ENCODE peak calls at places on chromosomes 6 and 20, in ten cellular contexts. One of them, this sample, is unnamed.

GRCh38 chr6:5462856-5463255 is 201.5 kb downstream of the FARS2 start:
- DNase-seq in heart left ventricle: no peak
- DNase-seq in prostate gland: no peak
- DNase-seq in bronchial epithelial cell: no peak
- DNase-seq in breast epithelium: no peak
- DNase-seq in retinal pigment epithelial cell: no peak
- DNase-seq in astrocyte of the spinal cord: peak
- DNase-seq in AG09309: no peak
- DNase-seq in SJSA1: no peak
- DNase-seq in aorta: no peak
- DNase-seq in this sample: no peak

GRCh38 chr6:34514593-34515472 is 41.3 kb downstream of the SPDEF start:
- DNase-seq in aorta: peak
- DNase-seq in bronchial epithelial cell: no peak
- DNase-seq in astrocyte of the spinal cord: peak
- DNase-seq in AG09309: no peak
- DNase-seq in breast epithelium: no peak
- DNase-seq in prostate gland: no peak
- DNase-seq in SJSA1: no peak
- DNase-seq in heart left ventricle: no peak
- DNase-seq in retinal pigment epithelial cell: no peak
- DNase-seq in this sample: no peak

GRCh38 chr6:129513471-129513870 is 196.5 kb downstream of the ARHGAP18 start:
- DNase-seq in retinal pigment epithelial cell: no peak
- DNase-seq in astrocyte of the spinal cord: peak
- DNase-seq in AG09309: no peak
- DNase-seq in heart left ventricle: no peak
- DNase-seq in prostate gland: no peak
- DNase-seq in breast epithelium: no peak
- DNase-seq in SJSA1: no peak
- DNase-seq in bronchial epithelial cell: no peak
- DNase-seq in aorta: no peak
- DNase-seq in this sample: no peak

GRCh38 chr6:111782887-111783286 is 90.4 kb downstream of the FYN start:
- DNase-seq in bronchial epithelial cell: no peak
- DNase-seq in SJSA1: no peak
- DNase-seq in breast epithelium: no peak
- DNase-seq in AG09309: no peak
- DNase-seq in aorta: no peak
- DNase-seq in prostate gland: no peak
- DNase-seq in heart left ventricle: no peak
- DNase-seq in retinal pigment epithelial cell: no peak
- DNase-seq in astrocyte of the spinal cord: no peak
- DNase-seq in this sample: no peak

GRCh38 chr20:52761867-52762266 is 210.3 kb upstream of the TSHZ2 start:
- DNase-seq in breast epithelium: no peak
- DNase-seq in aorta: no peak
- DNase-seq in prostate gland: no peak
- DNase-seq in AG09309: no peak
- DNase-seq in retinal pigment epithelial cell: no peak
- DNase-seq in SJSA1: no peak
- DNase-seq in astrocyte of the spinal cord: no peak
- DNase-seq in bronchial epithelial cell: no peak
- DNase-seq in heart left ventricle: no peak
- DNase-seq in this sample: no peak

GRCh38 chr20:13174402-13174801 is 46.7 kb upstream of the ISM1 start:
- DNase-seq in astrocyte of the spinal cord: no peak
- DNase-seq in aorta: no peak
- DNase-seq in SJSA1: no peak
- DNase-seq in prostate gland: no peak
- DNase-seq in retinal pigment epithelial cell: no peak
- DNase-seq in bronchial epithelial cell: no peak
- DNase-seq in AG09309: no peak
- DNase-seq in heart left ventricle: no peak
- DNase-seq in breast epithelium: no peak
- DNase-seq in this sample: no peak

GRCh38 chr6:57040011-57040410 is 6.5 kb upstream of the KIAA1586 start:
- DNase-seq in AG09309: no peak
- DNase-seq in bronchial epithelial cell: no peak
- DNase-seq in retinal pigment epithelial cell: no peak
- DNase-seq in SJSA1: no peak
- DNase-seq in breast epithelium: no peak
- DNase-seq in astrocyte of the spinal cord: no peak
- DNase-seq in aorta: no peak
- DNase-seq in prostate gland: no peak
- DNase-seq in heart left ventricle: no peak
- DNase-seq in this sample: no peak

GRCh38 chr20:47146703-47147102 is 209.8 kb downstream of the ZMYND8 start:
- DNase-seq in SJSA1: peak
- DNase-seq in astrocyte of the spinal cord: peak
- DNase-seq in aorta: no peak
- DNase-seq in AG09309: peak
- DNase-seq in heart left ventricle: no peak
- DNase-seq in breast epithelium: no peak
- DNase-seq in prostate gland: no peak
- DNase-seq in retinal pigment epithelial cell: no peak
- DNase-seq in bronchial epithelial cell: no peak
- DNase-seq in this sample: no peak

DNA sequence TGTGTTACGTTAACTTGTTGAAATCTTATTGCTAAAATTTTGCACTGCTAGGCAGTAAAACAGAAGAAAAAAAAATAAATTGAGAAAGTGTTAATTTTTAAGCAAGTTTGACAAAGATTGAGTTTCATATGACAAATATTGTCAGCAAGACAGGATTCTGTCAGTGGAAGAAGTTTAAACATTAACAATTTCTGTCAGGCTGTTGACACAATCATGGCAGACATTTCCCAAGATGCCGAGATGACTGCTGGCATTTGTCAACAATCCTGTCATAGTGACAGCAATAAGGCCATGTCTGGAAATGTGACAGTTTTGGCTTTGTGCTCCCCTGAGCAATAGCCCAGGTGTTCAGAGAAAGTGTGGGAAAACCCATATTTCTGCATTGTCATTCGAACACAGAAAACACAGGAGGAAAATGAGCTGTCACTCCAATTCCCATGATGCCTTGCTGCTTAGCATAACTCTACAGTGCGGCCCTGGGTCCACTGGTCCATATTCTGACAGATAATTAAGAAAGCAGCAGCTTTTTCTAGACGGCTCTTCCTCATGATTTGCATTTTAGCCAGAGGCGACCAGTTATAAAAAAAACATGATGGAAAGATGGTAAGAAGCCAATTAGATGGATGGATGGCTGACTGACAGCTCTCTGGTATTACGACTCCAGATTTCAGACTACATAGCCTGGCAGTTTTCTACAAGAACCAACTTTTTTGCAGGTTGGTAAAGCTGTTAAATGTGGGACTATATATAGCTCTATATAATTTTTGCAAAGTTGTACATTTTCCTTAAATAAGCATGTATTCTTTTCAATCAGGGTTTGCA is 43.6 kb upstream of the DEFB112 start:
- DNase-seq in SJSA1: no peak
- DNase-seq in bronchial epithelial cell: no peak
- DNase-seq in heart left ventricle: no peak
- DNase-seq in astrocyte of the spinal cord: no peak
- DNase-seq in AG09309: no peak
- DNase-seq in aorta: no peak
- DNase-seq in prostate gland: no peak
- DNase-seq in retinal pigment epithelial cell: no peak
- DNase-seq in breast epithelium: no peak
- DNase-seq in this sample: no peak
- H3K4me3 ChIP-seq in SJSA1: no peak
- H3K4me3 ChIP-seq in bronchial epithelial cell: no peak
- H3K4me3 ChIP-seq in heart left ventricle: no peak
- H3K4me3 ChIP-seq in astrocyte of the spinal cord: no peak
- H3K4me3 ChIP-seq in AG09309: no peak
- H3K4me3 ChIP-seq in aorta: no peak
- H3K4me3 ChIP-seq in prostate gland: no peak
- H3K4me3 ChIP-seq in retinal pigment epithelial cell: no peak
- H3K4me3 ChIP-seq in breast epithelium: no peak
- H3K4me3 ChIP-seq in this sample: no peak

GRCh38 chr6:95094751-95095150 is 482.6 kb upstream of the MANEA start:
- DNase-seq in astrocyte of the spinal cord: peak
- DNase-seq in aorta: no peak
- DNase-seq in heart left ventricle: no peak
- DNase-seq in breast epithelium: no peak
- DNase-seq in prostate gland: no peak
- DNase-seq in SJSA1: no peak
- DNase-seq in retinal pigment epithelial cell: peak
- DNase-seq in bronchial epithelial cell: peak
- DNase-seq in AG09309: no peak
- DNase-seq in this sample: no peak
- H3K4me3 ChIP-seq in astrocyte of the spinal cord: no peak
- H3K4me3 ChIP-seq in aorta: no peak
- H3K4me3 ChIP-seq in heart left ventricle: no peak
- H3K4me3 ChIP-seq in breast epithelium: no peak
- H3K4me3 ChIP-seq in prostate gland: no peak
- H3K4me3 ChIP-seq in SJSA1: no peak
- H3K4me3 ChIP-seq in retinal pigment epithelial cell: peak
- H3K4me3 ChIP-seq in bronchial epithelial cell: no peak
- H3K4me3 ChIP-seq in AG09309: no peak
- H3K4me3 ChIP-seq in this sample: no peak

GRCh38 chr6:169254456-169255316 is 1.0 kb upstream of the THBS2 start:
- DNase-seq in SJSA1: no peak
- DNase-seq in bronchial epithelial cell: no peak
- DNase-seq in retinal pigment epithelial cell: no peak
- DNase-seq in prostate gland: no peak
- DNase-seq in astrocyte of the spinal cord: no peak
- DNase-seq in aorta: peak
- DNase-seq in heart left ventricle: no peak
- DNase-seq in AG09309: no peak
- DNase-seq in breast epithelium: no peak
- DNase-seq in this sample: no peak

GRCh38 chr6:169256518-169256917 is 2.9 kb upstream of the THBS2 start:
- DNase-seq in AG09309: no peak
- DNase-seq in astrocyte of the spinal cord: no peak
- DNase-seq in bronchial epithelial cell: no peak
- DNase-seq in heart left ventricle: no peak
- DNase-seq in aorta: no peak
- DNase-seq in prostate gland: no peak
- DNase-seq in SJSA1: no peak
- DNase-seq in breast epithelium: no peak
- DNase-seq in retinal pigment epithelial cell: no peak
- DNase-seq in this sample: no peak

GRCh38 chr6:169253745-169254238 is at the start of gene THBS2:
- DNase-seq in AG09309: peak
- DNase-seq in SJSA1: no peak
- DNase-seq in aorta: peak
- DNase-seq in retinal pigment epithelial cell: no peak
- DNase-seq in bronchial epithelial cell: peak
- DNase-seq in prostate gland: no peak
- DNase-seq in astrocyte of the spinal cord: peak
- DNase-seq in breast epithelium: no peak
- DNase-seq in heart left ventricle: peak
- DNase-seq in this sample: no peak

GRCh38 chr6:169255643-169256042 is 2.0 kb upstream of the THBS2 start:
- DNase-seq in prostate gland: no peak
- DNase-seq in AG09309: no peak
- DNase-seq in heart left ventricle: no peak
- DNase-seq in bronchial epithelial cell: no peak
- DNase-seq in astrocyte of the spinal cord: no peak
- DNase-seq in retinal pigment epithelial cell: no peak
- DNase-seq in SJSA1: no peak
- DNase-seq in aorta: peak
- DNase-seq in breast epithelium: no peak
- DNase-seq in this sample: no peak

DNA sequence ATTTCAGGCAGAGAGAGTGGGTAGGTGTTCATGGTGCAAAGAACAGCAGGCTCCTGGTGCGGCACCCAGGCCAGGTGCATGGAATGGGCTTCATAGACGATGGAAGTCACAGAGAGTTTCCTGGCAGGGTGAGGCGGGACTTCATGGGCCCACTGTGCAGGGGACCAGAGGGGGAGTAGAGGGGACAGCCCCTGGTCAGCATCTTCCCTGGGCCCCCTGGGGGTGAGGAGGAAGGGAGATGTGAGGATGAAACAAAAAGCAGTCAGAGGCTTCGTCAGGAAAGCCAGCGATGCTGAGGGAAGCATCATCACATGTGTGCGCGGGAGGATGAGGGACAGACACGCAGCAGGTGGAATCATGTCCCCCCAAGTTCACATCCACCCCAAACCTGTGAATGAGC is 2.4 kb upstream of the THBS2 start:
- DNase-seq in aorta: peak
- DNase-seq in breast epithelium: no peak
- DNase-seq in SJSA1: no peak
- DNase-seq in heart left ventricle: no peak
- DNase-seq in AG09309: no peak
- DNase-seq in retinal pigment epithelial cell: no peak
- DNase-seq in astrocyte of the spinal cord: no peak
- DNase-seq in prostate gland: no peak
- DNase-seq in bronchial epithelial cell: no peak
- DNase-seq in this sample: no peak
- H3K4me3 ChIP-seq in aorta: no peak
- H3K4me3 ChIP-seq in breast epithelium: no peak
- H3K4me3 ChIP-seq in SJSA1: no peak
- H3K4me3 ChIP-seq in heart left ventricle: no peak
- H3K4me3 ChIP-seq in AG09309: no peak
- H3K4me3 ChIP-seq in retinal pigment epithelial cell: no peak
- H3K4me3 ChIP-seq in astrocyte of the spinal cord: no peak
- H3K4me3 ChIP-seq in prostate gland: no peak
- H3K4me3 ChIP-seq in bronchial epithelial cell: no peak
- H3K4me3 ChIP-seq in this sample: no peak

GRCh38 chr20:48357714-48358113 is 470.1 kb downstream of the PREX1 start:
- DNase-seq in bronchial epithelial cell: no peak
- DNase-seq in prostate gland: no peak
- DNase-seq in AG09309: no peak
- DNase-seq in astrocyte of the spinal cord: no peak
- DNase-seq in retinal pigment epithelial cell: no peak
- DNase-seq in heart left ventricle: no peak
- DNase-seq in SJSA1: no peak
- DNase-seq in aorta: no peak
- DNase-seq in breast epithelium: no peak
- DNase-seq in this sample: no peak

GRCh38 chr20:48364055-48364454 is 463.7 kb downstream of the PREX1 start:
- DNase-seq in aorta: no peak
- DNase-seq in AG09309: no peak
- DNase-seq in retinal pigment epithelial cell: no peak
- DNase-seq in astrocyte of the spinal cord: no peak
- DNase-seq in prostate gland: no peak
- DNase-seq in breast epithelium: no peak
- DNase-seq in SJSA1: no peak
- DNase-seq in bronchial epithelial cell: no peak
- DNase-seq in heart left ventricle: no peak
- DNase-seq in this sample: no peak

GRCh38 chr20:48358176-48358575 is 469.6 kb downstream of the PREX1 start:
- DNase-seq in SJSA1: no peak
- DNase-seq in bronchial epithelial cell: no peak
- DNase-seq in heart left ventricle: no peak
- DNase-seq in aorta: no peak
- DNase-seq in AG09309: no peak
- DNase-seq in retinal pigment epithelial cell: no peak
- DNase-seq in breast epithelium: no peak
- DNase-seq in astrocyte of the spinal cord: no peak
- DNase-seq in prostate gland: no peak
- DNase-seq in this sample: no peak

GRCh38 chr20:48360338-48360698 is 467.5 kb downstream of the PREX1 start:
- DNase-seq in prostate gland: no peak
- DNase-seq in heart left ventricle: no peak
- DNase-seq in AG09309: no peak
- DNase-seq in retinal pigment epithelial cell: no peak
- DNase-seq in SJSA1: no peak
- DNase-seq in aorta: no peak
- DNase-seq in astrocyte of the spinal cord: no peak
- DNase-seq in breast epithelium: no peak
- DNase-seq in bronchial epithelial cell: no peak
- DNase-seq in this sample: no peak

DNA sequence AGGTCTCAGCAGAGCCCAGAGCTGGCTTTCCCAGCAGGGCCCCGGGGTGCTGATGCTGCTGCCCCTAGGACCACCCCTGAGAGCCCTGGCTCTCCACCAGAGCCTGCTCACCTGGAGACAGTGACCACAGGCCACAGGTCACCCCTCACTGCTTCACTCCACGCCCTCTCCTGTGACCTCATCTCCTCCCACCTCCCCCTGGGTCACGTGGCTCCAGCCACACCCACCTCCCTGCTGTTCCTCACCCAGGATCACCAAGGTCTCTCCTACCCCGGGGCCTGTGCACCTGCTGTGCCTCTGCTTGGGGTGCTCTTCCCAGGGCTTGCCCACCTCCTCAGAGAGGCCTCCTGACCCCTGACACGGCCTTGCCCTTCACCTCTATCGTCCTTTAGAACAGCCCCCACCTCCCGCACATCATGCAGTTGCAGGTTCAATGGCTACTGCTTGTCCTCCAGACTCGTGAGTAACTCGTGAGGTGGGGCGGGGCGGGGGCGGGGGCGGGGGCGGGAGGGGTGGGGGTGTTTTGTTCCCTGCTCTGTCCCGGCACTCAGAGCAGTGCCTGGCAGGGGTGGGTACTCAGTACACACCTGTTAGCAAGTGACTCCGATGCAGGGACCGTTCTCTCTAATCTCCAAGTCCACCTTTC is 468.0 kb downstream of the PREX1 start:
- DNase-seq in heart left ventricle: no peak
- DNase-seq in astrocyte of the spinal cord: no peak
- DNase-seq in AG09309: no peak
- DNase-seq in bronchial epithelial cell: no peak
- DNase-seq in SJSA1: no peak
- DNase-seq in prostate gland: no peak
- DNase-seq in retinal pigment epithelial cell: no peak
- DNase-seq in breast epithelium: no peak
- DNase-seq in aorta: no peak
- DNase-seq in this sample: no peak
- H3K4me3 ChIP-seq in heart left ventricle: no peak
- H3K4me3 ChIP-seq in astrocyte of the spinal cord: no peak
- H3K4me3 ChIP-seq in AG09309: no peak
- H3K4me3 ChIP-seq in bronchial epithelial cell: no peak
- H3K4me3 ChIP-seq in SJSA1: no peak
- H3K4me3 ChIP-seq in prostate gland: no peak
- H3K4me3 ChIP-seq in retinal pigment epithelial cell: no peak
- H3K4me3 ChIP-seq in breast epithelium: no peak
- H3K4me3 ChIP-seq in aorta: no peak
- H3K4me3 ChIP-seq in this sample: no peak

This sample was measured in CD4-positive, CD25-positive, alpha-beta regulatory T cell.